ENCODE peak calls at places on chromosomes 5 and 9, in four cellular contexts. H is naive thymus-derived CD8-positive, alpha-beta T cell; P is M059J; E is H7. X is an unnamed sample.
A peak's percentile ranks its signal among the peaks of the same experiment; 100 is the strongest.

GRCh38 chr9:124419832-124420489 is 4.7 kb upstream of the PSMB7 start:
- DNase-seq in H (no peak), P (no peak), E (no peak), X (no peak)

GRCh38 chr5:175681045-175681974 is 23.4 kb downstream of the HRH2 start:
- DNase-seq in H (no peak), P (no peak), E (no peak), X (no peak)

GRCh38 chr9:1057910-1058309 is 7.8 kb downstream of the DMRT2 start:
- DNase-seq in H (no peak), P (peak; percentile 70), E (no peak), X (no peak)

GRCh38 chr5:74122175-74122574 is 496.2 kb downstream of the ARHGEF28 start:
- DNase-seq in H (no peak), P (no peak), E (no peak), X (no peak)

GRCh38 chr5:97475847-97476246 is 292.8 kb upstream of the RIOK2 start:
- DNase-seq in H (no peak), P (no peak), E (no peak), X (no peak)

GRCh38 chr9:115058684-115059315 is 59.2 kb downstream of the TNC start:
- DNase-seq in H (no peak), P (peak; percentile 87), E (no peak), X (peak; percentile 90)

GRCh38 chr5:39779836-39780235 is 355.1 kb upstream of the DAB2 start:
- DNase-seq in H (no peak), P (no peak), E (no peak), X (no peak)

GRCh38 chr5:67858470-67859096 is 357.0 kb upstream of the PIK3R1 start:
- DNase-seq in H (no peak), P (no peak), E (no peak), X (no peak)

GRCh38 chr5:175683921-175684320 is 26.1 kb downstream of the HRH2 start:
- DNase-seq in H (no peak), P (no peak), E (no peak), X (no peak)

GRCh38 chr5:173493040-173493439 is 123.4 kb downstream of the BOD1 start:
- DNase-seq in H (no peak), P (no peak), E (no peak), X (no peak)

GRCh38 chr9:89536145-89536574 is 38.2 kb upstream of the SEMA4D start:
- DNase-seq in H (no peak), P (no peak), E (no peak), X (no peak)

GRCh38 chr5:126414874-126415502 is 8.2 kb upstream of the GRAMD2B start:
- DNase-seq in H (no peak), P (peak; percentile 64), E (no peak), X (peak; percentile 90)

GRCh38 chr5:149143470-149143869 is 2.2 kb downstream of the ABLIM3 start:
- DNase-seq in H (no peak), P (peak; percentile 73), E (no peak), X (peak; percentile 92)

GRCh38 chr5:108730617-108731340 is 16.9 kb upstream of the FER start:
- DNase-seq in H (no peak), P (no peak), E (no peak), X (peak; percentile 6)

GRCh38 chr9:128275198-128276007 is at the start of gene GOLGA2:
- DNase-seq in H (no peak), P (peak; percentile 62), E (peak; percentile 94), X (peak; percentile 77)

GRCh38 chr5:96903300-96903699 is 27.0 kb downstream of the ERAP2 start:
- DNase-seq in H (no peak), P (no peak), E (no peak), X (no peak)

GRCh38 chr5:93649234-93649900 is 66.3 kb downstream of the NR2F1 start:
- DNase-seq in H (no peak), P (peak; percentile 3), E (no peak), X (peak; percentile 11)

GRCh38 chr9:15246688-15247087 is 60.3 kb downstream of the TTC39B start:
- DNase-seq in H (no peak), P (peak; percentile 65), E (no peak), X (no peak)

X was measured in EH.